ENCODE peak calls at places on chromosomes 6 and 20, in eight cellular contexts. L, N, F, Q, V, B, S and T are unnamed samples.

GRCh38 chr6:38179300-38179699 is 359.8 kb downstream of the ZFAND3 start:
- DNase-seq in L (no peak), N (no peak), F (no peak), Q (no peak), V (no peak), B (peak; percentile 59), S (no peak), T (no peak)

GRCh38 chr6:36977470-36977941 is 8.5 kb downstream of the MTCH1 start:
- DNase-seq in L (no peak), N (no peak), F (no peak), Q (no peak), V (no peak), B (peak; percentile 71), S (no peak), T (no peak)

GRCh38 chr6:118705799-118706481 is 54.5 kb upstream of the CEP85L start:
- DNase-seq in L (no peak), N (peak; percentile 92), F (no peak), Q (peak; percentile 36), V (no peak), B (peak; percentile 78), S (no peak), T (no peak)

GRCh38 chr20:55528482-55528881 is 476.8 kb downstream of the CBLN4 start:
- DNase-seq in L (no peak), N (no peak), F (no peak), Q (no peak), V (no peak), B (no peak), S (no peak), T (no peak)

GRCh38 chr6:166556871-166557322 is 29.6 kb downstream of the RAMACL start:
- DNase-seq in L (no peak), N (peak; percentile 94), F (peak; percentile 80), Q (peak; percentile 65), V (peak; percentile 96), B (no peak), S (peak; percentile 86), T (peak; percentile 89)

GRCh38 chr6:3850451-3851203 is 1.5 kb downstream of the FAM50B start:
- DNase-seq in L (no peak), N (no peak), F (no peak), Q (no peak), V (no peak), B (no peak), S (no peak), T (no peak)

GRCh38 chr6:121549741-121550140 is 114.3 kb downstream of the GJA1 start:
- DNase-seq in L (no peak), N (peak; percentile 90), F (no peak), Q (peak; percentile 96), V (no peak), B (no peak), S (no peak), T (no peak)

GRCh38 chr6:34630040-34630439 is 66.5 kb downstream of the ILRUN start:
- DNase-seq in L (no peak), N (peak; percentile 96), F (no peak), Q (peak; percentile 98), V (no peak), B (no peak), S (peak; percentile 56), T (no peak)

GRCh38 chr6:337782-338464 is 45.6 kb downstream of the DUSP22 start:
- DNase-seq in L (no peak), N (no peak), F (peak; percentile 50), Q (peak; percentile 25), V (no peak), B (no peak), S (no peak), T (no peak)

GRCh38 chr6:160955508-160956295 is 35.9 kb upstream of the MAP3K4 start:
- DNase-seq in L (no peak), N (no peak), F (no peak), Q (no peak), V (no peak), B (no peak), S (no peak), T (no peak)

GRCh38 chr6:160348552-160349441 is 619 bp downstream of the SLC22A3 start:
- DNase-seq in L (no peak), N (peak; percentile 44), F (peak; percentile 71), Q (no peak), V (no peak), B (peak; percentile 87), S (no peak), T (peak; percentile 69)

GRCh38 chr6:89252902-89253301 is 35.7 kb upstream of the GABRR1 start:
- DNase-seq in L (no peak), N (no peak), F (no peak), Q (no peak), V (no peak), B (no peak), S (no peak), T (no peak)

GRCh38 chr6:131159578-131159977 is 24.3 kb downstream of the AKAP7 start:
- DNase-seq in L (no peak), N (peak; percentile 87), F (no peak), Q (peak; percentile 86), V (no peak), B (no peak), S (no peak), T (no peak)

GRCh38 chr6:108365488-108365887 is 70.6 kb downstream of the AFG1L start:
- DNase-seq in L (no peak), N (no peak), F (no peak), Q (no peak), V (no peak), B (no peak), S (no peak), T (no peak)

GRCh38 chr6:138815797-138816528 is 20.1 kb downstream of the ECT2L start:
- DNase-seq in L (no peak), N (peak; percentile 66), F (no peak), Q (peak; percentile 79), V (no peak), B (no peak), S (peak; percentile 56), T (no peak)

GRCh38 chr6:109978174-109979032 is at the start of gene GPR6:
- DNase-seq in L (peak; percentile 9), N (peak; percentile 52), F (peak; percentile 88), Q (peak; percentile 34), V (peak; percentile 67), B (peak; percentile 98), S (no peak), T (peak; percentile 60)

GRCh38 chr20:16393836-16394235 is 179.4 kb downstream of the KIF16B start:
- DNase-seq in L (no peak), N (no peak), F (no peak), Q (no peak), V (no peak), B (no peak), S (no peak), T (no peak)

GRCh38 chr20:61173966-61174725 is 77.9 kb upstream of the CDH4 start:
- DNase-seq in L (no peak), N (peak; percentile 72), F (no peak), Q (peak; percentile 17), V (no peak), B (no peak), S (no peak), T (no peak)

GRCh38 chr6:143555071-143555492 is 43.6 kb upstream of the FUCA2 start:
- DNase-seq in L (no peak), N (peak; percentile 19), F (no peak), Q (no peak), V (no peak), B (no peak), S (no peak), T (no peak)

GRCh38 chr6:138691595-138692057 is 81.9 kb upstream of the CCDC28A start:
- DNase-seq in L (no peak), N (peak; percentile 91), F (no peak), Q (peak; percentile 77), V (no peak), B (no peak), S (peak; percentile 52), T (no peak)

GRCh38 chr6:46044876-46045617 is 29.4 kb upstream of the CLIC5 start:
- DNase-seq in L (no peak), N (peak; percentile 89), F (no peak), Q (peak; percentile 74), V (peak; percentile 77), B (no peak), S (peak; percentile 73), T (peak; percentile 59)

GRCh38 chr6:99424761-99425646 is at the start of gene PNISR:
- DNase-seq in L (peak; percentile 80), N (peak; percentile 98), F (peak; percentile 81), Q (peak; percentile 99), V (peak; percentile 88), B (peak; percentile 96), S (peak; percentile 99), T (peak; percentile 84)

GRCh38 chr6:99424022-99424421 is 1.1 kb downstream of the PNISR start:
- DNase-seq in L (no peak), N (no peak), F (no peak), Q (no peak), V (no peak), B (no peak), S (no peak), T (no peak)

GRCh38 chr6:99426454-99426762 is 1.3 kb upstream of the PNISR start:
- DNase-seq in L (no peak), N (peak; percentile 5), F (no peak), Q (no peak), V (no peak), B (no peak), S (no peak), T (no peak)

GRCh38 chr6:99427988-99428387 is 2.9 kb upstream of the PNISR start:
- DNase-seq in L (no peak), N (no peak), F (no peak), Q (no peak), V (no peak), B (no peak), S (no peak), T (no peak)

GRCh38 chr6:99425647-99426453 is 742 bp upstream of the PNISR start:
- DNase-seq in L (peak; percentile 41), N (peak; percentile 89), F (peak; percentile 82), Q (peak; percentile 89), V (peak; percentile 90), B (peak; percentile 98), S (peak; percentile 86), T (peak; percentile 92)
- TF ChIP-seq CTCF in L (no peak), N (peak; percentile 46), F (peak; percentile 8), Q (peak; percentile 54), V (peak; percentile 49), B (peak; percentile 73), S (peak; percentile 47), T (peak; percentile 46)

GRCh38 chr20:50425076-50425475 is 85.1 kb upstream of the PTPN1 start:
- DNase-seq in L (no peak), N (no peak), F (no peak), Q (no peak), V (no peak), B (peak; percentile 62), S (peak; percentile 42), T (peak; percentile 76)
- H3K4me1 ChIP-seq in L (no peaks in the 10 kb centered on the region), N (peaks cover 18% of the 10 kb centered on the region), F (peaks cover 5% of the 10 kb centered on the region), Q (peaks cover 31% of the 10 kb centered on the region), V (peaks cover 4% of the 10 kb centered on the region), B (peaks cover 11% of the 10 kb centered on the region), S (peaks cover 33% of the 10 kb centered on the region), T (peaks cover 45% of the 10 kb centered on the region)

GRCh38 chr20:11553603-11554002 is 364.1 kb upstream of the BTBD3 start:
- DNase-seq in L (no peak), N (no peak), F (no peak), Q (peak; percentile 18), V (no peak), B (no peak), S (no peak), T (no peak)
- TF ChIP-seq CTCF in L (no peak), N (peak; percentile 46), F (no peak), Q (peak; percentile 48), V (peak; percentile 26), B (peak; percentile 50), S (peak; percentile 47), T (peak; percentile 15)

DNA sequence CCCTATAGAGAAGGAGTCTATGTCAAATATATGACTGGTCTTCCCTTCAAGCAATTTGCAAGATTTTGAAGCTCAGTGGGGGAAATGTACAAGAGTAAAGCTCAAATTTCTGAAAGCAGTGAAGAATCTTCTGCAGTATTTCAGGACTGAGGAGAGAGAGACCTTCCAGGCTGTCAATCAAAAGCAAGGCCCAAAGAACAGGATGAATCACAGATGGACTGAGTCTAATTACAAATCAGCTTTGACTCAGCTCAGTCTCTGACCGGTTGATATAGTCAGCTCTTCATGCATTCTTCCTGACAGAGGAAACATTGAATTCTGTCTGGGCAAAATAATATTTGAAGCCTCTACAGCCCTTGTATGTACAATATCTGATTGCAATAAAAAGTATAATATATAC is 7.7 kb upstream of the HTR1B start:
- DNase-seq in L (no peak), N (peak; percentile 28), F (no peak), Q (no peak), V (no peak), B (no peak), S (no peak), T (no peak)
- H3K4me1 ChIP-seq in L (no peaks in the 10 kb centered on the region), N (no peaks in the 10 kb centered on the region), F (no peaks in the 10 kb centered on the region), Q (no peaks in the 10 kb centered on the region), V (peaks cover 10% of the 10 kb centered on the region), B (no peaks in the 10 kb centered on the region), S (no peaks in the 10 kb centered on the region), T (no peaks in the 10 kb centered on the region)